ENCODE peak calls at places on chromosomes 16 and 17, in four cellular contexts. One of them, this sample, is unnamed.

GRCh38 chr17:82820278-82821251 is 19.3 kb downstream of the ZNF750 start:
- DNase-seq in heart right ventricle: no peak
- DNase-seq in mammary epithelial cell: no peak
- DNase-seq in hepatic stellate cell: no peak
- DNase-seq in this sample: no peak

GRCh38 chr16:24010440-24011089 is 174.8 kb downstream of the PRKCB start:
- DNase-seq in heart right ventricle: peak
- DNase-seq in mammary epithelial cell: peak
- DNase-seq in hepatic stellate cell: peak
- DNase-seq in this sample: peak

GRCh38 chr16:89921699-89922476 is 1.3 kb upstream of the TUBB3 start:
- DNase-seq in heart right ventricle: peak
- DNase-seq in mammary epithelial cell: peak
- DNase-seq in hepatic stellate cell: peak
- DNase-seq in this sample: peak

GRCh38 chr17:19800571-19800970 is 52.5 kb upstream of the ALDH3A1 start:
- DNase-seq in heart right ventricle: no peak
- DNase-seq in mammary epithelial cell: no peak
- DNase-seq in hepatic stellate cell: no peak
- DNase-seq in this sample: no peak

GRCh38 chr16:57422026-57422944 is 17.7 kb downstream of the CCL17 start:
- DNase-seq in heart right ventricle: peak
- DNase-seq in mammary epithelial cell: peak
- DNase-seq in hepatic stellate cell: peak
- DNase-seq in this sample: peak

GRCh38 chr16:56192971-56193936 is 2.0 kb downstream of the GNAO1 start:
- DNase-seq in heart right ventricle: no peak
- DNase-seq in mammary epithelial cell: no peak
- DNase-seq in hepatic stellate cell: no peak
- DNase-seq in this sample: no peak

GRCh38 chr17:19248923-19249574 is 11.9 kb downstream of the EPN2 start:
- DNase-seq in heart right ventricle: peak
- DNase-seq in mammary epithelial cell: peak
- DNase-seq in hepatic stellate cell: peak
- DNase-seq in this sample: peak

GRCh38 chr16:11844499-11844898 is 6.8 kb downstream of the RSL1D1 start:
- DNase-seq in heart right ventricle: no peak
- DNase-seq in mammary epithelial cell: no peak
- DNase-seq in hepatic stellate cell: no peak
- DNase-seq in this sample: no peak

GRCh38 chr17:74773414-74773813 is 2.7 kb downstream of the NAT9 start:
- DNase-seq in heart right ventricle: no peak
- DNase-seq in mammary epithelial cell: no peak
- DNase-seq in hepatic stellate cell: no peak
- DNase-seq in this sample: no peak

GRCh38 chr17:75250009-75250471 is 11.4 kb downstream of the GGA3 start:
- DNase-seq in heart right ventricle: no peak
- DNase-seq in mammary epithelial cell: no peak
- DNase-seq in hepatic stellate cell: peak
- DNase-seq in this sample: no peak

GRCh38 chr16:21984062-21984461 is 16.9 kb downstream of the PDZD9 start:
- DNase-seq in heart right ventricle: no peak
- DNase-seq in mammary epithelial cell: no peak
- DNase-seq in hepatic stellate cell: no peak
- DNase-seq in this sample: no peak

GRCh38 chr16:17078950-17079631 is 391.7 kb downstream of the XYLT1 start:
- DNase-seq in heart right ventricle: no peak
- DNase-seq in mammary epithelial cell: no peak
- DNase-seq in hepatic stellate cell: no peak
- DNase-seq in this sample: no peak

GRCh38 chr17:6953689-6954088 is 42.2 kb upstream of the ALOX12 start:
- DNase-seq in heart right ventricle: no peak
- DNase-seq in mammary epithelial cell: no peak
- DNase-seq in hepatic stellate cell: no peak
- DNase-seq in this sample: no peak

GRCh38 chr17:7769854-7770253 is 52.3 kb downstream of the DNAH2 start:
- DNase-seq in heart right ventricle: no peak
- DNase-seq in mammary epithelial cell: no peak
- DNase-seq in hepatic stellate cell: no peak
- DNase-seq in this sample: no peak

GRCh38 chr17:4971826-4972225 is 4.2 kb upstream of the SPAG7 start:
- DNase-seq in heart right ventricle: no peak
- DNase-seq in mammary epithelial cell: no peak
- DNase-seq in hepatic stellate cell: no peak
- DNase-seq in this sample: no peak

GRCh38 chr17:80212962-80213650 is 7.0 kb downstream of the SGSH start:
- DNase-seq in heart right ventricle: no peak
- DNase-seq in mammary epithelial cell: no peak
- DNase-seq in hepatic stellate cell: no peak
- DNase-seq in this sample: peak

GRCh38 chr16:11291021-11291716 is 10.0 kb upstream of the PRM1 start:
- DNase-seq in heart right ventricle: no peak
- DNase-seq in mammary epithelial cell: no peak
- DNase-seq in hepatic stellate cell: no peak
- DNase-seq in this sample: no peak

GRCh38 chr16:26050489-26050888 is 358.7 kb downstream of the HS3ST4 start:
- DNase-seq in heart right ventricle: no peak
- DNase-seq in mammary epithelial cell: no peak
- DNase-seq in hepatic stellate cell: no peak
- DNase-seq in this sample: no peak

GRCh38 chr17:66975614-66976378 is 11.3 kb downstream of the CACNG4 start:
- DNase-seq in heart right ventricle: no peak
- DNase-seq in mammary epithelial cell: peak
- DNase-seq in hepatic stellate cell: no peak
- DNase-seq in this sample: no peak

GRCh38 chr16:86242244-86243122 is 267.8 kb upstream of the FOXF1 start:
- DNase-seq in heart right ventricle: no peak
- DNase-seq in mammary epithelial cell: no peak
- DNase-seq in hepatic stellate cell: no peak
- DNase-seq in this sample: no peak

GRCh38 chr17:42111265-42111636 is 1.3 kb downstream of the DHX58 start:
- DNase-seq in heart right ventricle: no peak
- DNase-seq in mammary epithelial cell: no peak
- DNase-seq in hepatic stellate cell: no peak
- DNase-seq in this sample: no peak

GRCh38 chr16:86306811-86307517 is 203.4 kb upstream of the FOXF1 start:
- DNase-seq in heart right ventricle: no peak
- DNase-seq in mammary epithelial cell: peak
- DNase-seq in hepatic stellate cell: peak
- DNase-seq in this sample: no peak

GRCh38 chr17:41363881-41364280 is 5.7 kb downstream of the KRT33B start:
- DNase-seq in heart right ventricle: no peak
- DNase-seq in mammary epithelial cell: no peak
- DNase-seq in hepatic stellate cell: no peak
- DNase-seq in this sample: no peak

GRCh38 chr16:84414789-84415326 is 46.5 kb downstream of the ATP2C2 start:
- DNase-seq in heart right ventricle: no peak
- DNase-seq in mammary epithelial cell: no peak
- DNase-seq in hepatic stellate cell: no peak
- DNase-seq in this sample: no peak

GRCh38 chr16:76583466-76583865 is 306.3 kb downstream of the CNTNAP4 start:
- DNase-seq in heart right ventricle: peak
- DNase-seq in mammary epithelial cell: no peak
- DNase-seq in hepatic stellate cell: no peak
- DNase-seq in this sample: no peak

GRCh38 chr17:51597340-51597739 is 337.0 kb downstream of the UTP18 start:
- DNase-seq in heart right ventricle: no peak
- DNase-seq in mammary epithelial cell: no peak
- DNase-seq in hepatic stellate cell: no peak
- DNase-seq in this sample: no peak

GRCh38 chr16:56354746-56355145 is 70.6 kb downstream of the AMFR start:
- DNase-seq in heart right ventricle: no peak
- DNase-seq in mammary epithelial cell: no peak
- DNase-seq in hepatic stellate cell: no peak
- DNase-seq in this sample: peak

GRCh38 chr16:48003226-48003907 is 152.4 kb downstream of the ABCC12 start:
- DNase-seq in heart right ventricle: no peak
- DNase-seq in mammary epithelial cell: peak
- DNase-seq in hepatic stellate cell: no peak
- DNase-seq in this sample: no peak

GRCh38 chr16:3087836-3088235 is 11.3 kb downstream of the ZSCAN10 start:
- DNase-seq in heart right ventricle: peak
- DNase-seq in mammary epithelial cell: no peak
- DNase-seq in hepatic stellate cell: no peak
- DNase-seq in this sample: no peak

GRCh38 chr17:37068266-37068665 is 119.5 kb downstream of the AATF start:
- DNase-seq in heart right ventricle: no peak
- DNase-seq in mammary epithelial cell: no peak
- DNase-seq in hepatic stellate cell: no peak
- DNase-seq in this sample: no peak

GRCh38 chr16:13645525-13645924 is 274.4 kb upstream of the ERCC4 start:
- DNase-seq in heart right ventricle: no peak
- DNase-seq in mammary epithelial cell: no peak
- DNase-seq in hepatic stellate cell: no peak
- DNase-seq in this sample: no peak

GRCh38 chr17:42521036-42521435 is 15.0 kb upstream of the NAGLU start:
- DNase-seq in heart right ventricle: no peak
- DNase-seq in mammary epithelial cell: no peak
- DNase-seq in hepatic stellate cell: no peak
- DNase-seq in this sample: peak

GRCh38 chr16:84692451-84692850 is 7.3 kb upstream of the USP10 start:
- DNase-seq in heart right ventricle: no peak
- DNase-seq in mammary epithelial cell: no peak
- DNase-seq in hepatic stellate cell: no peak
- DNase-seq in this sample: no peak

GRCh38 chr17:53792451-53792850 is 30.3 kb upstream of the KIF2B start:
- DNase-seq in heart right ventricle: no peak
- DNase-seq in mammary epithelial cell: no peak
- DNase-seq in hepatic stellate cell: no peak
- DNase-seq in this sample: no peak

GRCh38 chr17:41212524-41213169 is 13.8 kb upstream of the KRTAP9-2 start:
- DNase-seq in heart right ventricle: no peak
- DNase-seq in mammary epithelial cell: no peak
- DNase-seq in hepatic stellate cell: no peak
- DNase-seq in this sample: no peak

GRCh38 chr17:7849185-7850117 is 5.4 kb upstream of the TMEM88 start:
- DNase-seq in heart right ventricle: no peak
- DNase-seq in mammary epithelial cell: no peak
- DNase-seq in hepatic stellate cell: no peak
- DNase-seq in this sample: no peak